ENCODE peak calls at places on chromosomes 16 and 17, in nine cellular contexts. P, K, F, Z, T, B, H, J and L are unnamed samples.

GRCh38 chr16:78503501-78504110 is 404.2 kb downstream of the WWOX start:
- DNase-seq in P (peak), K (peak), F (no peak), Z (peak), T (peak), B (no peak), H (no peak), J (peak), L (no peak)

GRCh38 chr17:74431568-74432483 is at the start of gene GPRC5C:
- DNase-seq in P (peak), K (no peak), F (peak), Z (peak), T (peak), B (no peak), H (no peak), J (peak), L (no peak)

GRCh38 chr16:977096-977701 is 4.4 kb upstream of the SOX8 start:
- DNase-seq in P (no peak), K (no peak), F (no peak), Z (no peak), T (no peak), B (no peak), H (no peak), J (no peak), L (no peak)

GRCh38 chr16:88686062-88686438 is 257 bp downstream of the SNAI3 start:
- DNase-seq in P (no peak), K (no peak), F (no peak), Z (no peak), T (peak), B (peak), H (no peak), J (peak), L (no peak)

GRCh38 chr17:81888988-81889595 is 2.3 kb downstream of the ALYREF start:
- DNase-seq in P (no peak), K (no peak), F (no peak), Z (no peak), T (no peak), B (no peak), H (no peak), J (no peak), L (no peak)

GRCh38 chr17:79850571-79851460 is 11.6 kb upstream of the CBX4 start:
- DNase-seq in P (no peak), K (no peak), F (no peak), Z (no peak), T (no peak), B (no peak), H (no peak), J (no peak), L (no peak)

GRCh38 chr16:75750516-75750915 is 24.2 kb upstream of the CPHXL start:
- DNase-seq in P (no peak), K (no peak), F (no peak), Z (no peak), T (no peak), B (no peak), H (no peak), J (no peak), L (no peak)

GRCh38 chr16:2364638-2365210 is 24.2 kb upstream of the ABCA3 start:
- DNase-seq in P (peak), K (no peak), F (no peak), Z (no peak), T (no peak), B (no peak), H (no peak), J (no peak), L (no peak)

GRCh38 chr17:50872710-50873424 is 6.7 kb upstream of the TOB1 start:
- DNase-seq in P (peak), K (no peak), F (no peak), Z (no peak), T (no peak), B (peak), H (no peak), J (peak), L (no peak)

GRCh38 chr16:71297252-71297651 is 8.1 kb upstream of the CMTR2 start:
- DNase-seq in P (no peak), K (no peak), F (no peak), Z (no peak), T (no peak), B (no peak), H (no peak), J (no peak), L (no peak)

GRCh38 chr17:49547566-49547965 is 28.1 kb upstream of the NXPH3 start:
- DNase-seq in P (no peak), K (no peak), F (no peak), Z (no peak), T (no peak), B (no peak), H (no peak), J (no peak), L (no peak)

GRCh38 chr17:34257299-34257985 is 2.4 kb downstream of the CCL2 start:
- DNase-seq in P (peak), K (no peak), F (no peak), Z (no peak), T (no peak), B (no peak), H (no peak), J (no peak), L (no peak)

GRCh38 chr16:30357085-30357714 is 2.1 kb upstream of the CD2BP2 start:
- DNase-seq in P (no peak), K (no peak), F (no peak), Z (no peak), T (no peak), B (no peak), H (no peak), J (no peak), L (no peak)

GRCh38 chr17:66747561-66748275 is 87.2 kb upstream of the CACNG5 start:
- DNase-seq in P (peak), K (no peak), F (no peak), Z (no peak), T (no peak), B (no peak), H (no peak), J (no peak), L (no peak)

GRCh38 chr17:32445976-32446375 is 1.7 kb downstream of the PSMD11 start:
- DNase-seq in P (peak), K (no peak), F (no peak), Z (no peak), T (no peak), B (no peak), H (no peak), J (no peak), L (no peak)

GRCh38 chr17:79950306-79950705 is 85.4 kb downstream of the TBC1D16 start:
- DNase-seq in P (no peak), K (no peak), F (peak), Z (no peak), T (peak), B (no peak), H (peak), J (peak), L (no peak)

DNA sequence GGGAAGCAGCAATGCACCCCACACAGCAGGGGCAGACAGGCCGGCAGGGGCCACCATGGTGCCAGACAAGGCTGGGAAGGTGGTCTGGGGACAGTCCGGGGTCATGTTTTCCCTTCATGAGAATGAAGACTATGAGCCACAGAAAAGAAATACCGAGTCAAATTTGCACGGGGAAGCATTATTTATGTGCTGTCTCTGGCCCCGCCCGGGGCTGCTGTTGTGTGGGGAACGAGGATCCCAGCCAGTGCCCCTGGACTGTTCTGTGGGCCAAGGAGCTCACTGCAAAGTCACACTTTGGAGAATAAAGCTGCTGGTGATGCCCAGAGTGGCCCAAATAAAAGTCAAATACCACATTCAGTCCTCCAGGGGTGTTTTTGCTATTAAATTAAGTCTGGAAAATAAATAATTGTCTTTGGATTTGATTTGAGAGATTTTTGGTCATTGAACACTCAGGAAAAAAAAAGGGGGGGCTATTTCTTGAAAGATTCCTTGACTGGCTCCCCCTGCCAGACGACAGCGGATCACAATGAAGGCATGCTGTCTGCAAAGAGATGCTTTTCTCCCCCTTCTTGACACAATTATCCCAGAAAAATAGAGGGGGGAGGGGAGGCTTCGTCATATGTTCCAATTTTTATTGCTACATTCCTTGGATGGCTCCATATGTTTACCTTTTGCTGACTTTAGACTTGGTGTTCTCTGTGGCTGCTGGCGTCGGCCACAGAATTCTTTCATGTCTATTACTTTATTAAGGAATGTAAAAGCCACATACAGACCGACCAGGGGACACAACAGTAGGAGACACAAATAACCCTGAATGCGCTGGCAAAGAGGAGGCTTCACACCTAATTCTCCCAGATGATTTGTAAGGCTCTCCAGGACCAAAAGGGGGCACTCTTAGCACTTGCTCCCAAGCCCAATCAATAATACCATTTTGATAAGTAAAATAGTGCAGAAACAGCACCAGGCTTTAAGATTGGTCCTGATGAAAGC is 27.1 kb upstream of the ANKFN1 start:
- DNase-seq in P (peak), K (peak), F (peak), Z (no peak), T (no peak), B (no peak), H (no peak), J (no peak), L (no peak)
- TF ChIP-seq CTCF in P (peak), K (peak), F (peak), Z (peak), T (no peak), B (no peak), H (peak), J (no peak), L (no peak)

DNA sequence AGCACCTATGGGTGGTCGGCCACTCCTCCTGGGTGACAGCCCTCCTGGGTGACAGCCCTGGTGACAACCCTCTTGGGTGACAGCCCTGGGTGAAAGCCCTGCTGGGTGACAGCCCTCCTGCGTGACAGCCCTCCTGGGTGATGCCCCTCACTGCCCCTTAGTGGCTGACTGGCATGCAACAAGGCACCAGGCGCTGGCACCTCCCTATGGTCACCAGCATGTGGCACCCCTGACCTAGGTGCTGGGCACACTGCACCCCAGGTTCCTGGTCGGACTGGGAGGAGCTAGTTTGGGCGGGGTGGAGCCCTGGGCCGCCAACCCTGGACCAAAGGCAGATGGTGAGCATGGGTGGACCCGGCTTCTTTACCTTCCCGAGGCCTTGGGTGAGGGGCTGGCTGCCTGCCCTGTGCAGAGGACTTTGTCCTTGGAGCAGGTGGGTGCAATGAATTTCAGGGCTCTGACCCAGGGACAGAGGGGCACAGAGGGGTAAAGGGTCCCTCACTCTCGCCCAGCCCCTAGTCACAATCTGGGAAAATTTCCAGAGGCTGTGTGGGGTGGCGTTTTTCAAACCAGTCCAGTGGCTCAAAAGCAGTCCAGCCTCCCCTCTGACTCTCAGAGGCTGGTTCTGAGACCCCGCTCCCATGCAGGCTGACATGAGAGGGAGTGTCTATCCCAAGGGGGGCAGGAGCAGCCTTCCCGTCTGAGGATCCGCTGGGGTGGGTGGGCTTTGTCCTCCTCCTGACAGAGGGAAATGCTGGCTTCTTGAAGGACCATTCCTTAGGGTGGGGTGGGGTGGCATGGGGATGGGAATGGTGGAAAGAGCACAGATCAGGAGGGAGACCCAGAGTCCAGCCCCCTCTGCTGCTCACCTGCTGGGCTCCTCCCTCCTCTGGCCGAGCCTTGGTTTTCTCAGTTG is 25.9 kb upstream of the TNFRSF13B start:
- DNase-seq in P (no peak), K (no peak), F (no peak), Z (peak), T (peak), B (peak), H (no peak), J (no peak), L (no peak)
- TF ChIP-seq CTCF in P (no peak), K (no peak), F (peak), Z (no peak), T (no peak), B (no peak), H (no peak), J (no peak), L (no peak)

DNA sequence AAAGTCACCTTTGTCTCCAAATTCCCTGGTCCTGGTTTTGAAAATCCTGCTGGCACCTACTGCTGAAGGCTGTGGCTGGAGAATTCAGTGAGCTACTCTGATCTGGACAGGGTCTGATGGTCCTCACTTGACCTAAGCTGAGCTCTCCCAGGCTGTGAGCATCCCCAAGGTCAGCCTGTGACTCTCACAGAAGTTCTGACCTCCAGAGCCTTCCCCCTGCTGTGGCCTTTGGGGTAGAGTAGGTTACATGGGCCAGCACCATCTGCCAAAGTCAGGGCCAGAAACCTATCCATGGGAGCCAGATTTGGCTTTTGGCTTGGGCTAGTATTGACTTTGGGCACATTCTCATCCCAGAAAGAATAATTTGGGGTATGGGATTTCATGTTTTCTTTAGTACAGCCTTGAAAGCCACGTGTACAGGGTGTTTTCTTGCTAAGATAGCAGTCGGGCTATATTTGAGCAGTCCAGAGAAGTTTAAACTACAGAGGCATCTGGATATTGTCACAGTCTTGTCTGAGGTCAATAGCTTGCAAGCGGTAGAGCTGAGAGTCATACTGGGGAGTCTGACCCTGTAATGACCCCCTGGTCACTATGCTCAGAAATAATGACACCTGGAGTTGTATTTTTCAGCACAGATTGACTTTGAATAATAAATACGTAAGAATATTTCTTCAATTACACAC is 6.2 kb upstream of the AGRP start:
- DNase-seq in P (no peak), K (no peak), F (no peak), Z (no peak), T (no peak), B (no peak), H (no peak), J (no peak), L (no peak)
- TF ChIP-seq CTCF in P (no peak), K (no peak), F (no peak), Z (no peak), T (no peak), B (no peak), H (no peak), J (no peak), L (no peak)

GRCh38 chr17:29617125-29617480 is 5.6 kb downstream of the CORO6 start:
- DNase-seq in P (peak), K (peak), F (peak), Z (no peak), T (peak), B (peak), H (no peak), J (peak), L (no peak)
- TF ChIP-seq CTCF in P (peak), K (peak), F (peak), Z (peak), T (peak), B (peak), H (peak), J (peak), L (peak)

GRCh38 chr16:28205974-28206373 is 5.8 kb downstream of the XPO6 start:
- DNase-seq in P (no peak), K (no peak), F (no peak), Z (no peak), T (no peak), B (no peak), H (no peak), J (no peak), L (no peak)

GRCh38 chr16:28205117-28205899 is 6.5 kb downstream of the XPO6 start:
- DNase-seq in P (no peak), K (no peak), F (no peak), Z (no peak), T (no peak), B (no peak), H (peak), J (no peak), L (no peak)

GRCh38 chr16:28202147-28202746 is 9.5 kb downstream of the XPO6 start:
- DNase-seq in P (no peak), K (no peak), F (no peak), Z (no peak), T (no peak), B (no peak), H (no peak), J (no peak), L (no peak)

GRCh38 chr16:28204211-28204610 is 7.6 kb downstream of the XPO6 start:
- DNase-seq in P (no peak), K (no peak), F (no peak), Z (no peak), T (no peak), B (no peak), H (peak), J (no peak), L (no peak)

DNA sequence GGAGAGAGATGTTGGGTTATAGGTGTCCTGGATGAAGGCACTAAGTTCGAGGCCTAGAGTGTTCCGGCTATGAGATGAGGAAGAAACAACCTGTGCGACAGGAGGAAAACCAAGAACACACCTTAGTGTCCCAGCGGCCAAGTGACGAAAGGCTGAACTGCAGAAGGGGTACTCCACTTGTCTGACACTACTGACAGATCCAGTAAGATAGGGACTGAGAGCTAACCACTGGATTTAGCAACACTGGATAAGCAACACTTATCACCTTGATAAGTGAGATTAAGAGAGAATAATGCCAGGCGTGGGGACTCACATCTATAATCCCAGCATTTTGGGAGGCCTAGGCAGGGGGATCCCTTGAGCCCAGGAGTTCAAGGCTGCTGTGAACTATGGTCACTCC is 7.1 kb downstream of the XPO6 start:
- DNase-seq in P (no peak), K (no peak), F (no peak), Z (no peak), T (no peak), B (no peak), H (peak), J (no peak), L (no peak)
- TF ChIP-seq CTCF in P (no peak), K (no peak), F (no peak), Z (no peak), T (no peak), B (no peak), H (no peak), J (no peak), L (no peak)